ENCODE peak calls at places on chromosomes 1 and 21, in six cellular contexts. C is NB4; B is stimulated activated effector memory CD8-positive, alpha-beta T cell treated with anti-CD3 and anti-CD28 coated beads, Interleukin-12 subunit alpha, Interleukin-12 subunit beta, amount 100 ng/mL, for 72 hours; T is GM04503; O is fibroblast of mammary gland; E is nephron progenitor cell. P is an unnamed sample.

GRCh38 chr1:186112280-186112679 is 262.8 kb downstream of the TPR start:
- DNase-seq in C (no peak), B (no peak), T (no peak), O (no peak), E (no peak), P (no peak)

GRCh38 chr1:232221790-232222499 is 408.0 kb downstream of the SIPA1L2 start:
- DNase-seq in C (no peak), B (no peak), T (no peak), O (peak), E (no peak), P (no peak)

GRCh38 chr1:90114521-90115141 is 119.7 kb downstream of the ZNF326 start:
- DNase-seq in C (peak), B (no peak), T (peak), O (peak), E (peak), P (peak)

GRCh38 chr1:40096977-40097782 is at the start of gene PPT1:
- DNase-seq in C (peak), B (peak), T (peak), O (peak), E (peak), P (peak)

GRCh38 chr1:94643776-94644175 is 102.2 kb upstream of the F3 start:
- DNase-seq in C (no peak), B (peak), T (no peak), O (no peak), E (no peak), P (no peak)

GRCh38 chr1:217135987-217136894 is 413.0 kb upstream of the ESRRG start:
- DNase-seq in C (no peak), B (no peak), T (no peak), O (no peak), E (peak), P (no peak)

GRCh38 chr1:22812092-22812880 is 101.6 kb downstream of the EPHB2 start:
- DNase-seq in C (no peak), B (no peak), T (no peak), O (no peak), E (no peak), P (no peak)

GRCh38 chr1:3999941-4000735 is 100.1 kb upstream of the C1orf174 start:
- DNase-seq in C (peak), B (no peak), T (no peak), O (no peak), E (no peak), P (no peak)

GRCh38 chr1:234599617-234600417 is 10.2 kb downstream of the IRF2BP2 start:
- DNase-seq in C (peak), B (peak), T (no peak), O (peak), E (peak), P (no peak)

GRCh38 chr1:44648514-44649250 is 25.6 kb downstream of the TMEM53 start:
- DNase-seq in C (no peak), B (no peak), T (no peak), O (no peak), E (no peak), P (no peak)

GRCh38 chr1:212621043-212621829 is 12.7 kb downstream of the ATF3 start:
- DNase-seq in C (no peak), B (no peak), T (no peak), O (no peak), E (no peak), P (no peak)

GRCh38 chr1:100606438-100606837 is 68.5 kb downstream of the GPR88 start:
- DNase-seq in C (peak), B (no peak), T (no peak), O (peak), E (no peak), P (no peak)

GRCh38 chr21:38797470-38797869 is 8.3 kb upstream of the ETS2 start:
- DNase-seq in C (peak), B (no peak), T (no peak), O (no peak), E (no peak), P (no peak)

GRCh38 chr1:16196874-16197273 is 15.6 kb downstream of the ARHGEF19 start:
- DNase-seq in C (no peak), B (no peak), T (no peak), O (no peak), E (no peak), P (no peak)

GRCh38 chr1:29590583-29591555 is 354.5 kb downstream of the PTPRU start:
- DNase-seq in C (no peak), B (no peak), T (no peak), O (peak), E (no peak), P (no peak)

GRCh38 chr1:197327776-197328364 is 59.8 kb downstream of the CRB1 start:
- DNase-seq in C (peak), B (no peak), T (no peak), O (peak), E (no peak), P (no peak)

GRCh38 chr1:204726478-204726877 is 40.9 kb upstream of the LRRN2 start:
- DNase-seq in C (no peak), B (no peak), T (no peak), O (peak), E (no peak), P (peak)

P was measured in GM04504.